ENCODE peak calls at places on chromosomes 7 and 10, in five cellular contexts. H, X, V, L and N are unnamed samples.

GRCh38 chr10:33697016-33697415 is 362.5 kb upstream of the NRP1 start:
- DNase-seq in H (no peak), X (no peak), V (no peak), L (no peak), N (no peak)

GRCh38 chr10:49610015-49610734 is at the start of gene SLC18A3:
- DNase-seq in H (no peak), X (no peak), V (no peak), L (peak; percentile 74), N (no peak)

GRCh38 chr10:95906675-95907453 is 911 bp upstream of the CC2D2B start:
- DNase-seq in H (no peak), X (peak; percentile 60), V (peak; percentile 58), L (peak; percentile 88), N (no peak)

GRCh38 chr7:19754521-19755116 is 18.8 kb downstream of the TMEM196 start:
- DNase-seq in H (no peak), X (no peak), V (no peak), L (no peak), N (no peak)

GRCh38 chr7:158009886-158010285 is 577.7 kb downstream of the PTPRN2 start:
- DNase-seq in H (no peak), X (no peak), V (no peak), L (no peak), N (no peak)

GRCh38 chr7:82677493-82677892 is 233.9 kb upstream of the CACNA2D1 start:
- DNase-seq in H (no peak), X (no peak), V (no peak), L (no peak), N (no peak)

GRCh38 chr10:24418532-24418931 is 209.6 kb downstream of the KIAA1217 start:
- DNase-seq in H (no peak), X (no peak), V (no peak), L (no peak), N (no peak)

GRCh38 chr7:48004023-48004422 is 24.6 kb upstream of the HUS1 start:
- DNase-seq in H (no peak), X (no peak), V (no peak), L (no peak), N (no peak)

GRCh38 chr7:151491859-151492258 is 27.8 kb downstream of the RHEB start:
- DNase-seq in H (no peak), X (peak; percentile 87), V (no peak), L (no peak), N (peak; percentile 52)

GRCh38 chr10:46223064-46223480 is 63.7 kb upstream of the ANTXRL start:
- DNase-seq in H (no peak), X (no peak), V (no peak), L (peak; percentile 58), N (no peak)

GRCh38 chr10:84523509-84523908 is 195.1 kb downstream of the CCSER2 start:
- DNase-seq in H (no peak), X (no peak), V (no peak), L (no peak), N (no peak)

GRCh38 chr7:28130277-28130676 is 50.3 kb downstream of the JAZF1 start:
- DNase-seq in H (no peak), X (peak; percentile 78), V (no peak), L (no peak), N (no peak)

GRCh38 chr10:86440874-86441838 is 74.6 kb upstream of the GRID1 start:
- DNase-seq in H (no peak), X (peak; percentile 57), V (no peak), L (no peak), N (no peak)

GRCh38 chr10:50470345-50470744 is 153.4 kb downstream of the SGMS1 start:
- DNase-seq in H (no peak), X (no peak), V (no peak), L (no peak), N (no peak)